ENCODE peak calls at places on chromosomes 6 and 20, in six cellular contexts. C, U, E, A, W and G are unnamed samples.

GRCh38 chr6:138517635-138518034 is 18.3 kb upstream of the NHSL1 start:
- DNase-seq in U (no peak), C (peak), A (peak), E (no peak), W (peak), G (no peak)

GRCh38 chr20:37095108-37095608 is 639 bp downstream of the RBL1 start:
- DNase-seq in A (no peak), E (no peak), W (no peak), U (no peak), C (peak), G (no peak)

GRCh38 chr20:52060794-52061714 is 130.5 kb downstream of the ZFP64 start:
- DNase-seq in E (no peak), W (no peak), U (peak), A (no peak), C (peak), G (no peak)

GRCh38 chr6:2748183-2748582 is 2.5 kb downstream of the MYLK4 start:
- DNase-seq in W (no peak), E (no peak), A (no peak), U (no peak), C (no peak), G (no peak)

GRCh38 chr6:29561618-29562181 is 2.2 kb upstream of the UBD start:
- DNase-seq in E (no peak), W (no peak), C (no peak), A (no peak), U (no peak), G (no peak)

GRCh38 chr6:36127462-36128016 is 2.8 kb upstream of the MAPK13 start:
- DNase-seq in W (peak), A (no peak), U (peak), E (peak), C (peak), G (peak)

GRCh38 chr6:51844391-51844735 is 243.1 kb downstream of the PKHD1 start:
- DNase-seq in E (no peak), A (no peak), W (no peak), C (no peak), U (no peak), G (no peak)

GRCh38 chr6:109791301-109791700 is 100.2 kb downstream of the FIG4 start:
- DNase-seq in A (no peak), U (no peak), W (no peak), E (no peak), C (peak), G (no peak)

GRCh38 chr6:143677891-143678737 is at the start of gene PHACTR2:
- DNase-seq in E (peak), W (peak), A (peak), C (peak), U (peak), G (peak)

GRCh38 chr6:63573899-63574553 is 1.7 kb downstream of the LOC128125822 start:
- DNase-seq in U (no peak), A (peak), E (no peak), C (peak), W (no peak), G (no peak)

GRCh38 chr20:51985013-51985415 is 182.7 kb upstream of the SALL4 start:
- DNase-seq in U (peak), W (no peak), A (peak), E (no peak), C (peak), G (peak)

GRCh38 chr6:12423852-12424251 is 133.7 kb downstream of the EDN1 start:
- DNase-seq in E (no peak), A (no peak), W (no peak), C (no peak), U (no peak), G (no peak)

GRCh38 chr20:16004108-16004854 is 569.0 kb downstream of the KIF16B start:
- DNase-seq in W (no peak), C (no peak), U (no peak), A (no peak), E (no peak), G (no peak)

GRCh38 chr6:37702314-37702713 is 4.6 kb upstream of the MDGA1 start:
- DNase-seq in U (no peak), A (no peak), W (no peak), E (no peak), C (no peak), G (no peak)
- TF ChIP-seq CTCF in U (peak), A (no peak), W (no peak), E (no peak), C (no peak), G (peak)

DNA sequence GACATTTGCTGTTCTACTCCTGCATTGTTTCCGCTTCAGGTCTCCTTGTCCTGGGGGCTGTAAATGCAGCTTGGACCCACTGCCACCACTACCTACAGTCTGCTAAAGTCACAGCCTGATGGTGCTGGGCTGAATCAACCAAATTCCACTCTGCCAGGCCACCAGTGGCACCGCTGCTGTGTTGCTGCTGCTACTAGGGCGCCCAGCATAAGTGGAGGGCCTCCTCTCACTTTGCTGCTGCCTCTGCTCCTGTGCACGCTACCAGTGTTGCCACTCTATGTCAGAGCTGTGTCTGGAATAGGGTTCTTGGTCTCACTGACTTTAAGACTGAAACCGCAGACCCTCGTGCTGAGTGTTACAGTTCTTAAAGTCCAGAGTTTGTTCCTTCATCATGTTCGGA is 1.4 kb upstream of the SSR1 start:
- DNase-seq in U (no peak), W (no peak), E (no peak), C (no peak), A (no peak), G (no peak)
- H3K4me3 ChIP-seq in U (no peak), W (no peak), E (no peak), C (no peak), A (no peak), G (no peak)

GRCh38 chr6:167589615-167589940 is 237.1 kb upstream of the AFDN start:
- DNase-seq in W (no peak), E (peak), A (no peak), C (no peak), U (no peak), G (no peak)

GRCh38 chr6:167590193-167590592 is 236.5 kb upstream of the AFDN start:
- DNase-seq in A (no peak), U (no peak), W (no peak), C (no peak), E (peak), G (no peak)

GRCh38 chr6:167588920-167589614 is 237.6 kb upstream of the AFDN start:
- DNase-seq in A (no peak), U (no peak), W (no peak), E (peak), C (no peak), G (no peak)

GRCh38 chr6:167583412-167583811 is 243.3 kb upstream of the AFDN start:
- DNase-seq in W (no peak), C (no peak), E (no peak), A (no peak), U (no peak), G (no peak)

GRCh38 chr6:167588181-167588919 is 238.4 kb upstream of the AFDN start:
- DNase-seq in C (no peak), W (no peak), U (no peak), A (no peak), E (peak), G (no peak)
- TF ChIP-seq CTCF in C (no peak), W (no peak), U (no peak), A (no peak), E (no peak), G (no peak)

DNA sequence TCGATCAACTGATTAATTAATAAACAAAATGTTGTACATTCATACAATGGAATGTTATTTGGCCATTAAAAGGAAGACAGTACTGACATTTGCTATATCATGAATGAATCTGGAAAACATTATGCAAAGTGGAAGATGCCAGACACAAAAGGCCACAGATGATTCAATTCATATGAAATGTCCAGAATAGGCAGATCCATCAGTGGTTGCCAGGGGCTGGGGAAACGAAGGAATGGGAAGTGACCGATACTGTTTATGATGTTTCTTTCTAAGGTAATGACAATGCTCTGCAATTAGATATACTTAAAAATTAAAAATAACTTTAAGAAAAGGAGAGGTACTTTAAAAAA is 37.2 kb downstream of the ELOVL5 start:
- DNase-seq in C (peak), A (no peak), E (no peak), U (no peak), W (no peak), G (no peak)
- H3K4me3 ChIP-seq in C (no peak), A (no peak), E (no peak), U (no peak), W (no peak), G (no peak)

DNA sequence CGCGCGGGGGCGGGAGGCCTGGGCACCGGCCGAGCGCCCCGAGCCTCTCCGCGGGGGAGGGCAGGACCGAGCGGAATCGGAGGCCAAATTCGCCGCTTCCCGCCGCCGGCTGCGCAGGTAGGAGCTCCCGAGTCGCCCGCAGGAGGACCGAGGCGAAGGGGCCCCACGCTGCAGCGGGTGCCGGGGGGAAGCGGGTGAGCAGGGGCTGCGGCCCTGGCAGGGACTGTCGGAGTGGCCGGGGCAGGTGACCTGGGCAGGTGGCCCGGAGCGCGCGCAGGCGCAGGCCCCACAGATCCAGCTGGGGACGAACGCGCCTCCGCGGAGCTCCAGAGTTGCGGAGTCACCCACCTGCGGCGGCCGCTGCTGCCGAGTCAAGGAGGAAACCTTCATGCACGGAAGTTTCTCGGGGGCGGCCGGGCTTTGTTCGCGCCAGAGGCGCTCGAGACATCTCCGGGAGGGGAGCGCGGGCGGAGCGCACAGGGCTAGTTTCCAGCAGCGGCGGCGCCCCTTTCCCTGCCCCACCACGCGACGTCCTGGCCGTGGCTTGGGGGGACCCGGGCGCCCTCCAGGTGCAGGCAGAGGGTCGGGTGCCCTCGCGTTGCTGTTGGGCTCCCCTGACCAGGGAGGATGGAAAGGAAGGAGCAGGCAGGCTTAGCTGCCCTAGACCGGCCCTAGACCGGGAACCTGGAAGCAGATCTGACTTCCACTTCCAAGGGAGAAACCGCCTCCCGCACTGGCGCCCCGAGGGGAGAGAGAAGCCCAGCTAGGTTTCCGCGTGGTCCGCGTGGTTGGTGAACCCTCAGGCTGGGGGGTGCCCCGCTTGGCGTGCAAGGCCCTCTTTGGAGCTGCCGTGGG is 590 bp downstream of the SLCO4A1 start:
- DNase-seq in C (peak), W (no peak), U (no peak), E (no peak), A (no peak), G (no peak)
- TF ChIP-seq CTCF in C (no peak), W (no peak), U (no peak), E (no peak), A (no peak), G (no peak)

GRCh38 chr20:33394718-33395117 is 6.6 kb downstream of the CDK5RAP1 start:
- DNase-seq in A (no peak), E (no peak), W (no peak), U (no peak), C (peak), G (no peak)

GRCh38 chr20:33401922-33402369 is 627 bp upstream of the CDK5RAP1 start:
- DNase-seq in W (no peak), C (peak), U (no peak), A (no peak), E (no peak), G (no peak)

GRCh38 chr20:33404281-33404680 is 3.0 kb upstream of the CDK5RAP1 start:
- DNase-seq in A (no peak), W (no peak), C (no peak), U (no peak), E (no peak), G (no peak)

GRCh38 chr20:33401042-33401921 is at the start of gene CDK5RAP1:
- DNase-seq in U (peak), E (peak), W (peak), C (peak), A (peak), G (peak)

DNA sequence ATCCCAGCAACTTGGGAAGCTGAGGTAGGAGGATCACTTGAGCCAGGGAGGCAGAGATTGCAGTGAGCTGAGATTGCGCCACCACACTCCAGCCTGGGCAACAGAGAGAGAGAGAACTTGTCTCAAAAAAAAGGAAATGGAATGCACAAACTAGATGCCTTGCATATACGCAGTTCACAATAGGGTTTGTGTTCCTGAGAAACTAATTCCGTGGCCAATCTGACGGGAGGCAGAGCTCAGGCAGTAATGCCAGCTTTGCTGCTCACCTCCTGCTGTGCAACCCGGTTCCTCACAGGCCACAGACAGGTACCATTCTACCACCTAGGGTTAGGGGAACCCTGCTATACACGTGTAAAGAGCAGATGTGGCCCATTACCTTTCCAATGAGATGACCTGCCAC is 1.4 kb downstream of the CDK5RAP1 start:
- DNase-seq in E (no peak), C (peak), W (no peak), U (no peak), A (no peak), G (no peak)
- H3K4me3 ChIP-seq in E (no peak), C (peak), W (peak), U (peak), A (no peak), G (peak)

GRCh38 chr6:43695967-43696291 is 8.3 kb upstream of the MRPS18A start:
- DNase-seq in C (no peak), U (no peak), A (no peak), E (no peak), W (no peak), G (no peak)

GRCh38 chr6:43698584-43699349 is 11.2 kb upstream of the MRPS18A start:
- DNase-seq in C (peak), A (peak), E (no peak), W (no peak), U (no peak), G (no peak)

GRCh38 chr6:43699564-43700186 is 12.1 kb upstream of the MRPS18A start:
- DNase-seq in E (no peak), U (no peak), W (no peak), A (no peak), C (peak), G (no peak)

GRCh38 chr6:43689421-43689820 is 1.8 kb upstream of the MRPS18A start:
- DNase-seq in E (no peak), C (no peak), A (no peak), U (no peak), W (no peak), G (no peak)

GRCh38 chr6:43695078-43695966 is 7.7 kb upstream of the MRPS18A start:
- DNase-seq in A (no peak), E (no peak), C (no peak), U (no peak), W (peak), G (no peak)
- TF ChIP-seq CTCF in A (no peak), E (no peak), C (no peak), U (no peak), W (no peak), G (no peak)